ENCODE peak calls at places on chromosomes 7 and 10, in nine cellular contexts. T is hepatocyte, X is PC-9, L is GM23248, G is PC-3, A is GM23338, I is HCT116, Q is OCI-LY7, R is MM.1S. U is an unnamed sample.

GRCh38 chr7:816751-817671 is 15.3 kb upstream of the SUN1 start:
- DNase-seq in Q (peak; percentile 46), X (no peak), R (peak; percentile 56), G (peak; percentile 28), I (no peak), T (peak; percentile 51), L (peak; percentile 61), A (peak; percentile 49), U (no peak)

GRCh38 chr7:2065516-2065915 is 167.2 kb downstream of the MAD1L1 start:
- DNase-seq in R (no peak), Q (no peak), G (no peak), L (no peak), T (no peak), A (no peak), X (no peak), I (no peak), U (peak; percentile 75)

GRCh38 chr10:73793456-73793855 is 8.1 kb downstream of the ZSWIM8 start:
- DNase-seq in R (no peak), G (no peak), T (no peak), A (no peak), I (no peak), X (no peak), Q (no peak), L (no peak), U (no peak)

GRCh38 chr7:98058186-98058585 is 48.5 kb upstream of the LMTK2 start:
- DNase-seq in X (no peak), T (no peak), Q (no peak), A (no peak), I (no peak), R (no peak), G (no peak), L (no peak), U (no peak)

GRCh38 chr10:104424719-104425118 is 71.1 kb downstream of the CFAP58 start:
- DNase-seq in L (peak; percentile 46), X (no peak), I (no peak), Q (no peak), R (no peak), G (no peak), T (no peak), A (no peak), U (no peak)

GRCh38 chr10:83943920-83944319 is 195.4 kb upstream of the GHITM start:
- DNase-seq in R (no peak), A (no peak), L (no peak), Q (no peak), I (no peak), T (no peak), G (no peak), X (no peak), U (no peak)

GRCh38 chr10:9762966-9763656 is 1254.6 kb upstream of the CELF2 start:
- DNase-seq in Q (no peak), A (no peak), X (peak; percentile 37), L (peak; percentile 91), R (no peak), T (no peak), G (no peak), I (no peak), U (no peak)

GRCh38 chr10:82980321-82980720 is 1105.3 kb downstream of the NRG3 start:
- DNase-seq in R (no peak), A (no peak), X (no peak), Q (no peak), I (no peak), T (no peak), G (no peak), L (no peak), U (peak; percentile 32)

GRCh38 chr10:76432274-76433012 is 1001.0 kb downstream of the LRMDA start:
- DNase-seq in G (peak; percentile 100), I (no peak), R (no peak), T (no peak), A (peak; percentile 54), X (peak; percentile 79), Q (no peak), L (peak; percentile 87), U (peak; percentile 18)

GRCh38 chr7:69599211-69599878 is 1.1 kb downstream of the AUTS2 start:
- DNase-seq in L (peak; percentile 41), T (peak; percentile 32), G (no peak), R (no peak), A (peak; percentile 75), Q (peak; percentile 49), X (no peak), I (no peak), U (peak; percentile 82)

GRCh38 chr10:132542086-132542775 is 4.6 kb downstream of the INPP5A start:
- DNase-seq in R (no peak), T (no peak), I (no peak), L (no peak), A (no peak), G (no peak), Q (no peak), X (no peak), U (peak; percentile 17)

GRCh38 chr10:114687459-114687858 is 29.4 kb upstream of the ABLIM1 start:
- DNase-seq in L (no peak), G (no peak), A (no peak), X (no peak), R (no peak), I (no peak), T (no peak), Q (no peak), U (peak; percentile 56)

GRCh38 chr10:29618341-29619171 is 16.2 kb downstream of the SVIL start:
- DNase-seq in I (no peak), A (peak; percentile 18), Q (no peak), R (no peak), X (peak; percentile 77), T (peak; percentile 68), G (no peak), L (peak; percentile 47), U (no peak)

GRCh38 chr7:22885824-22886255 is 63.2 kb upstream of the TOMM7 start:
- DNase-seq in Q (peak; percentile 92), L (no peak), G (no peak), I (no peak), R (peak; percentile 72), X (no peak), A (no peak), T (no peak), U (no peak)

GRCh38 chr10:35372329-35372728 is 36.0 kb downstream of the CCNY start:
- DNase-seq in X (no peak), A (no peak), I (no peak), Q (no peak), R (no peak), G (peak; percentile 100), L (peak; percentile 89), T (no peak), U (no peak)

GRCh38 chr10:114697061-114697598 is 39.1 kb upstream of the ABLIM1 start:
- DNase-seq in I (no peak), G (peak; percentile 92), X (peak; percentile 92), R (no peak), A (no peak), T (no peak), Q (no peak), L (peak; percentile 74), U (no peak)

GRCh38 chr10:124002391-124003069 is 90.9 kb downstream of the CHST15 start:
- DNase-seq in T (no peak), R (no peak), X (no peak), G (no peak), I (no peak), Q (no peak), A (no peak), L (no peak), U (peak; percentile 18)

GRCh38 chr7:77238703-77239136 is 39.1 kb upstream of the FGL2 start:
- DNase-seq in L (peak; percentile 9), R (no peak), X (no peak), A (no peak), Q (no peak), T (no peak), G (no peak), I (no peak), U (no peak)

GRCh38 chr7:128860158-128861073 is 2.2 kb upstream of the ATP6V1F start:
- DNase-seq in T (no peak), X (no peak), Q (peak; percentile 45), A (peak; percentile 47), L (peak; percentile 73), R (no peak), I (no peak), G (no peak), U (no peak)

GRCh38 chr7:128862571-128863432 is at the start of gene ATP6V1F:
- DNase-seq in G (peak; percentile 97), R (peak; percentile 99), L (peak; percentile 98), X (peak; percentile 88), I (peak; percentile 95), T (peak; percentile 98), A (peak; percentile 97), Q (peak; percentile 98), U (peak; percentile 100)

GRCh38 chr7:128859232-128860157 is 3.2 kb upstream of the ATP6V1F start:
- DNase-seq in L (peak; percentile 22), Q (peak; percentile 28), X (no peak), G (no peak), A (no peak), I (no peak), R (peak; percentile 33), T (no peak), U (no peak)

GRCh38 chr7:128863433-128863989 is 855 bp downstream of the ATP6V1F start:
- DNase-seq in A (peak; percentile 90), G (peak; percentile 69), R (peak; percentile 87), I (peak; percentile 56), X (peak; percentile 56), L (peak; percentile 91), T (peak; percentile 78), Q (peak; percentile 81), U (peak; percentile 91)

GRCh38 chr7:128861957-128862570 is 592 bp upstream of the ATP6V1F start:
- DNase-seq in Q (no peak), A (no peak), T (no peak), L (no peak), I (no peak), R (no peak), G (no peak), X (no peak), U (no peak)
- H3K9me2 ChIP-seq in Q (no peaks in the 10 kb centered on the region), A (no peaks in the 10 kb centered on the region), T (no peaks in the 10 kb centered on the region), L (no peaks in the 10 kb centered on the region), I (no peaks in the 10 kb centered on the region), R (no peaks in the 10 kb centered on the region), G (no peaks in the 10 kb centered on the region), X (no peaks in the 10 kb centered on the region), U (no peaks in the 10 kb centered on the region)

GRCh38 chr7:46480619-46481018 is 559.5 kb upstream of the IGFBP3 start:
- DNase-seq in Q (no peak), I (no peak), G (no peak), R (no peak), X (no peak), L (no peak), A (no peak), T (no peak), U (no peak)
- H3K9me2 ChIP-seq in Q (no peaks in the 10 kb centered on the region), I (no peaks in the 10 kb centered on the region), G (no peaks in the 10 kb centered on the region), R (no peaks in the 10 kb centered on the region), X (no peaks in the 10 kb centered on the region), L (no peaks in the 10 kb centered on the region), A (no peaks in the 10 kb centered on the region), T (no peaks in the 10 kb centered on the region), U (no peaks in the 10 kb centered on the region)

GRCh38 chr10:92702301-92702916 is 12.7 kb downstream of the HHEX start:
- DNase-seq in A (no peak), I (no peak), Q (peak; percentile 32), L (no peak), T (no peak), X (no peak), G (no peak), R (no peak), U (no peak)
- H3K9me2 ChIP-seq in A (no peaks in the 10 kb centered on the region), I (no peaks in the 10 kb centered on the region), Q (no peaks in the 10 kb centered on the region), L (no peaks in the 10 kb centered on the region), T (no peaks in the 10 kb centered on the region), X (no peaks in the 10 kb centered on the region), G (no peaks in the 10 kb centered on the region), R (no peaks in the 10 kb centered on the region), U (no peaks in the 10 kb centered on the region)

DNA sequence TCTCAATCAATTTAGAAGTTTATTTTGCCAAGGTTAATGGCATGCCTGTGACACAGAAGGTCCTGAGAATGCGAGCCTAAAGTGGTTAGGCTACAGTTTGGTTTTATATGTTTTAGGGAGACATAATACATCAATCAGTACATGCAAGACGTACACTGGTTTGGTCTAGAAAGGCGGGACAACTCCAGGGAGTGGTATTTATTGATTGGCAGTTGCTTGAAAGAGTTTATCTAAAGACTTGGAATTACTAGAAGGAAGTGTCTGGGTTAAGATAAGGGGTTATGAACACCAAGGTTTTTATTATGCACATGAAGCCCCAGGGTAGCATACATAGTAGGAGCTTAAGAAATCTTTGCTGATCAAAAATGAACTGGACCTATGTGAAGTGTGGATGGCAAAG is 21.5 kb downstream of the NPVF start:
- DNase-seq in R (no peak), G (no peak), I (no peak), T (no peak), A (no peak), X (no peak), Q (no peak), L (no peak), U (no peak)
- H3K9me2 ChIP-seq in R (no peaks in the 10 kb centered on the region), G (no peaks in the 10 kb centered on the region), I (no peaks in the 10 kb centered on the region), T (no peaks in the 10 kb centered on the region), A (no peaks in the 10 kb centered on the region), X (no peaks in the 10 kb centered on the region), Q (no peaks in the 10 kb centered on the region), L (no peaks in the 10 kb centered on the region), U (no peaks in the 10 kb centered on the region)

U was measured in SK-N-SH.